ENCODE peak calls at places on chromosomes 13 and 19, in eight cellular contexts. One of them, this sample, is unnamed.
A peak's percentile ranks its signal among the peaks of the same experiment; 100 is the strongest.

GRCh38 chr19:45087531-45087930 is 5.4 kb upstream of the PPP1R37 start:
- DNase-seq in HCT116: no peak
- DNase-seq in PC-3: no peak
- DNase-seq in OCI-LY7: no peak
- DNase-seq in neural progenitor cell: no peak
- DNase-seq in GM23248: no peak
- DNase-seq in GM23338: no peak
- DNase-seq in MM.1S: no peak
- DNase-seq in this sample: no peak

GRCh38 chr13:48506092-48506701 is 26.7 kb downstream of the RCBTB2 start:
- DNase-seq in HCT116: no peak
- DNase-seq in PC-3: no peak
- DNase-seq in OCI-LY7: no peak
- DNase-seq in neural progenitor cell: no peak
- DNase-seq in GM23248: no peak
- DNase-seq in GM23338: no peak
- DNase-seq in MM.1S: no peak
- DNase-seq in this sample: no peak

GRCh38 chr13:101988140-101988539 is 413.7 kb downstream of the FGF14 start:
- DNase-seq in HCT116: no peak
- DNase-seq in PC-3: no peak
- DNase-seq in OCI-LY7: no peak
- DNase-seq in neural progenitor cell: peak; percentile 36
- DNase-seq in GM23248: no peak
- DNase-seq in GM23338: peak; percentile 28
- DNase-seq in MM.1S: no peak
- DNase-seq in this sample: no peak

GRCh38 chr13:24271611-24272451 is 37.5 kb upstream of the C1QTNF9 start:
- DNase-seq in HCT116: no peak
- DNase-seq in PC-3: no peak
- DNase-seq in OCI-LY7: no peak
- DNase-seq in neural progenitor cell: peak; percentile 30
- DNase-seq in GM23248: peak; percentile 66
- DNase-seq in GM23338: no peak
- DNase-seq in MM.1S: no peak
- DNase-seq in this sample: peak; percentile 44

GRCh38 chr19:38360351-38360750 is 14.0 kb upstream of the PSMD8 start:
- DNase-seq in HCT116: no peak
- DNase-seq in PC-3: no peak
- DNase-seq in OCI-LY7: peak; percentile 54
- DNase-seq in neural progenitor cell: no peak
- DNase-seq in GM23248: no peak
- DNase-seq in GM23338: no peak
- DNase-seq in MM.1S: no peak
- DNase-seq in this sample: no peak

GRCh38 chr13:113534236-113534860 is 43.8 kb upstream of the DCUN1D2 start:
- DNase-seq in HCT116: no peak
- DNase-seq in PC-3: peak; percentile 54
- DNase-seq in OCI-LY7: no peak
- DNase-seq in neural progenitor cell: no peak
- DNase-seq in GM23248: no peak
- DNase-seq in GM23338: no peak
- DNase-seq in MM.1S: no peak
- DNase-seq in this sample: no peak

GRCh38 chr13:79880820-79881219 is 399.9 kb downstream of the NDFIP2 start:
- DNase-seq in HCT116: no peak
- DNase-seq in PC-3: no peak
- DNase-seq in OCI-LY7: no peak
- DNase-seq in neural progenitor cell: no peak
- DNase-seq in GM23248: no peak
- DNase-seq in GM23338: no peak
- DNase-seq in MM.1S: no peak
- DNase-seq in this sample: no peak

GRCh38 chr19:2618611-2619010 is 83.9 kb downstream of the GNG7 start:
- DNase-seq in HCT116: peak; percentile 62
- DNase-seq in PC-3: peak; percentile 75
- DNase-seq in OCI-LY7: peak; percentile 71
- DNase-seq in neural progenitor cell: no peak
- DNase-seq in GM23248: peak; percentile 75
- DNase-seq in GM23338: no peak
- DNase-seq in MM.1S: peak; percentile 38
- DNase-seq in this sample: no peak

GRCh38 chr13:48804836-48805601 is 151.3 kb downstream of the CYSLTR2 start:
- DNase-seq in HCT116: no peak
- DNase-seq in PC-3: peak; percentile 34
- DNase-seq in OCI-LY7: no peak
- DNase-seq in neural progenitor cell: no peak
- DNase-seq in GM23248: no peak
- DNase-seq in GM23338: no peak
- DNase-seq in MM.1S: no peak
- DNase-seq in this sample: no peak

GRCh38 chr13:30576528-30576927 is 41.2 kb upstream of the USPL1 start:
- DNase-seq in HCT116: no peak
- DNase-seq in PC-3: peak; percentile 27
- DNase-seq in OCI-LY7: no peak
- DNase-seq in neural progenitor cell: no peak
- DNase-seq in GM23248: no peak
- DNase-seq in GM23338: no peak
- DNase-seq in MM.1S: no peak
- DNase-seq in this sample: peak; percentile 36

GRCh38 chr13:110257408-110257807 is 49.5 kb downstream of the COL4A1 start:
- DNase-seq in HCT116: no peak
- DNase-seq in PC-3: no peak
- DNase-seq in OCI-LY7: no peak
- DNase-seq in neural progenitor cell: no peak
- DNase-seq in GM23248: no peak
- DNase-seq in GM23338: no peak
- DNase-seq in MM.1S: no peak
- DNase-seq in this sample: no peak

GRCh38 chr13:109989686-109990085 is 203.3 kb upstream of the IRS2 start:
- DNase-seq in HCT116: no peak
- DNase-seq in PC-3: no peak
- DNase-seq in OCI-LY7: no peak
- DNase-seq in neural progenitor cell: no peak
- DNase-seq in GM23248: peak; percentile 69
- DNase-seq in GM23338: no peak
- DNase-seq in MM.1S: no peak
- DNase-seq in this sample: no peak

GRCh38 chr19:46860846-46861690 is at the start of gene ARHGAP35:
- DNase-seq in HCT116: no peak
- DNase-seq in PC-3: peak; percentile 78
- DNase-seq in OCI-LY7: peak; percentile 27
- DNase-seq in neural progenitor cell: no peak
- DNase-seq in GM23248: peak; percentile 87
- DNase-seq in GM23338: peak; percentile 75
- DNase-seq in MM.1S: peak; percentile 88
- DNase-seq in this sample: peak; percentile 70
- TF ChIP-seq EZH2phosphoT487 in HCT116: no peak
- TF ChIP-seq EZH2phosphoT487 in PC-3: no peak
- TF ChIP-seq EZH2phosphoT487 in OCI-LY7: no peak
- TF ChIP-seq EZH2phosphoT487 in neural progenitor cell: no peak
- TF ChIP-seq EZH2phosphoT487 in GM23248: no peak
- TF ChIP-seq EZH2phosphoT487 in GM23338: no peak
- TF ChIP-seq EZH2phosphoT487 in MM.1S: no peak
- TF ChIP-seq EZH2phosphoT487 in this sample: no peak

GRCh38 chr19:5205388-5205787 is 135.2 kb downstream of the PTPRS start:
- DNase-seq in HCT116: no peak
- DNase-seq in PC-3: no peak
- DNase-seq in OCI-LY7: no peak
- DNase-seq in neural progenitor cell: no peak
- DNase-seq in GM23248: no peak
- DNase-seq in GM23338: no peak
- DNase-seq in MM.1S: no peak
- DNase-seq in this sample: no peak

GRCh38 chr19:5204212-5204611 is 136.4 kb downstream of the PTPRS start:
- DNase-seq in HCT116: no peak
- DNase-seq in PC-3: no peak
- DNase-seq in OCI-LY7: no peak
- DNase-seq in neural progenitor cell: no peak
- DNase-seq in GM23248: no peak
- DNase-seq in GM23338: no peak
- DNase-seq in MM.1S: no peak
- DNase-seq in this sample: no peak

GRCh38 chr19:5207806-5208205 is 132.8 kb downstream of the PTPRS start:
- DNase-seq in HCT116: no peak
- DNase-seq in PC-3: no peak
- DNase-seq in OCI-LY7: no peak
- DNase-seq in neural progenitor cell: no peak
- DNase-seq in GM23248: no peak
- DNase-seq in GM23338: no peak
- DNase-seq in MM.1S: no peak
- DNase-seq in this sample: peak; percentile 1

GRCh38 chr19:5205937-5206750 is 134.5 kb downstream of the PTPRS start:
- DNase-seq in HCT116: no peak
- DNase-seq in PC-3: no peak
- DNase-seq in OCI-LY7: no peak
- DNase-seq in neural progenitor cell: no peak
- DNase-seq in GM23248: no peak
- DNase-seq in GM23338: no peak
- DNase-seq in MM.1S: no peak
- DNase-seq in this sample: no peak

DNA sequence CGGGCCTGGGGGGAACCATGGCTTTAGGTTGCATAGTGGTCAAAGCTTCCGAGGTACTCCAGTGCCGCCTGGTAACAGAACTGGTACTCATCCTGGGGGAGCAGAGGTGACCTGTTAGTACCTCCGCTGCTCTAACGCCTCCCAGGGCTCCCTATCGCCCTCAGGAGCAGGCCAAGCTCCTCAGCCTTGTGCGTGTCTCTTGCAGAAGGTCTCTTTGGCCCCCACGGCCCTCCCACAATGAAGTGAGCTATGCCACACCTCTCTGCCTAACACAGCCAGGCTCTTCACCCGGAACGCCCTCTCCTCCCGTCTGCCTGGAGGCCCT is 133.9 kb downstream of the PTPRS start:
- DNase-seq in HCT116: no peak
- DNase-seq in PC-3: no peak
- DNase-seq in OCI-LY7: no peak
- DNase-seq in neural progenitor cell: no peak
- DNase-seq in GM23248: no peak
- DNase-seq in GM23338: no peak
- DNase-seq in MM.1S: no peak
- DNase-seq in this sample: peak; percentile 2
- H3K36me3 ChIP-seq in HCT116: peaks cover 3% of the 10 kb centered on the region
- H3K36me3 ChIP-seq in PC-3: peaks cover 39% of the 10 kb centered on the region
- H3K36me3 ChIP-seq in OCI-LY7: peaks cover 43% of the 10 kb centered on the region
- H3K36me3 ChIP-seq in neural progenitor cell: peaks cover 12% of the 10 kb centered on the region
- H3K36me3 ChIP-seq in GM23248: peaks cover 20% of the 10 kb centered on the region
- H3K36me3 ChIP-seq in GM23338: peaks cover 30% of the 10 kb centered on the region
- H3K36me3 ChIP-seq in MM.1S: no peaks in the 10 kb centered on the region
- H3K36me3 ChIP-seq in this sample: no peaks in the 10 kb centered on the region

GRCh38 chr19:4369888-4370260 is 26.5 kb downstream of the MPND start:
- DNase-seq in HCT116: no peak
- DNase-seq in PC-3: no peak
- DNase-seq in OCI-LY7: peak; percentile 69
- DNase-seq in neural progenitor cell: peak; percentile 59
- DNase-seq in GM23248: no peak
- DNase-seq in GM23338: peak; percentile 65
- DNase-seq in MM.1S: peak; percentile 83
- DNase-seq in this sample: no peak
- H4K20me1 ChIP-seq in HCT116: no peaks in the 10 kb centered on the region
- H4K20me1 ChIP-seq in PC-3: no peaks in the 10 kb centered on the region
- H4K20me1 ChIP-seq in OCI-LY7: peaks cover 4% of the 10 kb centered on the region
- H4K20me1 ChIP-seq in neural progenitor cell: peaks cover 81% of the 10 kb centered on the region
- H4K20me1 ChIP-seq in GM23248: no peaks in the 10 kb centered on the region
- H4K20me1 ChIP-seq in GM23338: peaks cover 11% of the 10 kb centered on the region
- H4K20me1 ChIP-seq in MM.1S: no peaks in the 10 kb centered on the region
- H4K20me1 ChIP-seq in this sample: peaks cover 23% of the 10 kb centered on the region

GRCh38 chr13:40983269-40983668 is 35.8 kb downstream of the ELF1 start:
- DNase-seq in HCT116: no peak
- DNase-seq in PC-3: no peak
- DNase-seq in OCI-LY7: no peak
- DNase-seq in neural progenitor cell: no peak
- DNase-seq in GM23248: peak; percentile 30
- DNase-seq in GM23338: no peak
- DNase-seq in MM.1S: no peak
- DNase-seq in this sample: no peak
- TF ChIP-seq EZH2phosphoT487 in HCT116: no peak
- TF ChIP-seq EZH2phosphoT487 in PC-3: no peak
- TF ChIP-seq EZH2phosphoT487 in OCI-LY7: no peak
- TF ChIP-seq EZH2phosphoT487 in neural progenitor cell: no peak
- TF ChIP-seq EZH2phosphoT487 in GM23248: no peak
- TF ChIP-seq EZH2phosphoT487 in GM23338: no peak
- TF ChIP-seq EZH2phosphoT487 in MM.1S: no peak
- TF ChIP-seq EZH2phosphoT487 in this sample: no peak

GRCh38 chr19:15374105-15374651 is 5.4 kb downstream of the AKAP8 start:
- DNase-seq in HCT116: no peak
- DNase-seq in PC-3: no peak
- DNase-seq in OCI-LY7: no peak
- DNase-seq in neural progenitor cell: no peak
- DNase-seq in GM23248: no peak
- DNase-seq in GM23338: no peak
- DNase-seq in MM.1S: no peak
- DNase-seq in this sample: no peak
- H3K36me3 ChIP-seq in HCT116: peaks cover 26% of the 10 kb centered on the region
- H3K36me3 ChIP-seq in PC-3: peaks cover 38% of the 10 kb centered on the region
- H3K36me3 ChIP-seq in OCI-LY7: peaks cover 67% of the 10 kb centered on the region
- H3K36me3 ChIP-seq in neural progenitor cell: peaks cover 5% of the 10 kb centered on the region
- H3K36me3 ChIP-seq in GM23248: peaks cover 23% of the 10 kb centered on the region
- H3K36me3 ChIP-seq in GM23338: peaks cover 19% of the 10 kb centered on the region
- H3K36me3 ChIP-seq in MM.1S: peaks cover 11% of the 10 kb centered on the region
- H3K36me3 ChIP-seq in this sample: peaks cover 4% of the 10 kb centered on the region

DNA sequence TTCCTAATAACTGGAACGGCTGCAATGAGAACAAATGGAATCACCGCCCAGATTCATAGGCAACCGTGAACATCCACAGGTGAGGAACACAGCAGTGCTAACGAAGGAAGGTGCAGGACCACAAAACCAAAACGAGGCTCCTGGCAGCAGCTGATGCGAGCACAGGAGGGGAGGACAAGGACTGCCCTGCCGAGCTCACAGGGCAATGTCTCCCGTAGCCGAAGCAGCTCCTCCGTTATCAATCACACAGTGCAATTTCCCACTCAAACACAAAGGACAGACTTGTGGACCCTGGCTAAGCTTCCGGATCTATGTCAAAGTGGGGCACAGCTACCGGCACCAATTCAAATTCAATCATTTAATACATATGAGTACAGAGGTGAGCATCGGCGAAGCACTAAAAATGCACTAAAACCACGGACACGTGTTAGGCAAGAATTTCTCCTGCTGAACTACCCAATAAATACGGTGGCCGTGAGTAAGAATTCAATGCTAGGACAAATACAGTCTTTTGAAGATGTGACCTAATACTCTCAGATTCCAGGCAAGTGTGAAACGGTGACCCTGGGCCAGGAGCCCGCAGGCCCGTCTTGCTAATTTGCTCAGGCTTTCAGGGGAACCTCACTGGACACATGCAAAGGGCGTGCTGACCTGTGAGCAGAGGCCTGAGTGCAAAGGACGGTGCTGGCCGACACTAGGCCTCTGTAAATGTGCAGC is 70.4 kb downstream of the STK24 start:
- DNase-seq in HCT116: no peak
- DNase-seq in PC-3: no peak
- DNase-seq in OCI-LY7: no peak
- DNase-seq in neural progenitor cell: no peak
- DNase-seq in GM23248: no peak
- DNase-seq in GM23338: no peak
- DNase-seq in MM.1S: no peak
- DNase-seq in this sample: no peak
- H4K20me1 ChIP-seq in HCT116: peaks cover 5% of the 10 kb centered on the region
- H4K20me1 ChIP-seq in PC-3: no peaks in the 10 kb centered on the region
- H4K20me1 ChIP-seq in OCI-LY7: peaks cover 26% of the 10 kb centered on the region
- H4K20me1 ChIP-seq in neural progenitor cell: peaks cover 97% of the 10 kb centered on the region
- H4K20me1 ChIP-seq in GM23248: no peaks in the 10 kb centered on the region
- H4K20me1 ChIP-seq in GM23338: peaks cover 57% of the 10 kb centered on the region
- H4K20me1 ChIP-seq in MM.1S: peaks cover 43% of the 10 kb centered on the region
- H4K20me1 ChIP-seq in this sample: peaks cover 56% of the 10 kb centered on the region